ENCODE peak calls at places on chromosome 14, in five cellular contexts. G is Panc1, X is WTC11, W is neural crest cell, J is AG04450. O is an unnamed sample.

GRCh38 chr14:67710209-67710608 is 8.5 kb downstream of the RDH12 start:
- DNase-seq in X (no peak), J (no peak), G (no peak), W (no peak), O (peak; percentile 16)

GRCh38 chr14:79602023-79602422 is 609.3 kb downstream of the DIO2 start:
- DNase-seq in X (no peak), W (no peak), J (no peak), G (no peak), O (no peak)

GRCh38 chr14:68795602-68796417 is 2.9 kb upstream of the ZFP36L1 start:
- DNase-seq in G (no peak), J (no peak), W (no peak), X (peak; percentile 88), O (peak; percentile 90)

GRCh38 chr14:81831128-81831815 is 297.6 kb upstream of the SEL1L start:
- DNase-seq in X (no peak), W (no peak), G (no peak), J (no peak), O (no peak)

GRCh38 chr14:36663404-36664321 is 2.0 kb downstream of the PAX9 start:
- DNase-seq in X (peak; percentile 66), J (no peak), G (no peak), W (no peak), O (no peak)

GRCh38 chr14:31964490-31964889 is 112.6 kb upstream of the ARHGAP5 start:
- DNase-seq in X (no peak), G (no peak), J (no peak), W (no peak), O (no peak)

GRCh38 chr14:68794856-68795601 is 2.2 kb upstream of the ZFP36L1 start:
- DNase-seq in X (peak; percentile 64), W (no peak), J (peak; percentile 87), G (no peak), O (peak; percentile 67)

GRCh38 chr14:31880935-31881334 is 196.2 kb upstream of the ARHGAP5 start:
- DNase-seq in J (peak; percentile 71), W (no peak), X (no peak), G (no peak), O (peak; percentile 27)

GRCh38 chr14:29108908-29109307 is 342.3 kb downstream of the FOXG1 start:
- DNase-seq in W (no peak), J (no peak), X (no peak), G (no peak), O (no peak)

GRCh38 chr14:70069186-70069585 is 119.6 kb downstream of the SLC8A3 start:
- DNase-seq in W (no peak), X (no peak), G (no peak), J (no peak), O (peak; percentile 43)

GRCh38 chr14:32657081-32657480 is 281.6 kb upstream of the NPAS3 start:
- DNase-seq in X (no peak), W (no peak), J (peak; percentile 55), G (no peak), O (no peak)

GRCh38 chr14:61557262-61557661 is 138.1 kb upstream of the HIF1A start:
- DNase-seq in W (no peak), J (no peak), X (no peak), G (no peak), O (no peak)

GRCh38 chr14:34111933-34112332 is 161.1 kb upstream of the EGLN3 start:
- DNase-seq in X (no peak), W (no peak), J (no peak), G (no peak), O (no peak)

GRCh38 chr14:75492832-75493579 is 29.3 kb upstream of the BATF start:
- DNase-seq in G (no peak), W (no peak), X (no peak), J (no peak), O (peak; percentile 16)

GRCh38 chr14:53542692-53543091 is 389.6 kb upstream of the DDHD1 start:
- DNase-seq in G (no peak), J (no peak), W (no peak), X (no peak), O (no peak)

GRCh38 chr14:48936352-48936751 is 649.8 kb downstream of the RPS29 start:
- DNase-seq in G (no peak), W (no peak), J (no peak), X (no peak), O (no peak)

GRCh38 chr14:64880382-64881121 is 845 bp upstream of the SPTB start:
- DNase-seq in G (no peak), W (peak; percentile 34), X (peak; percentile 77), J (no peak), O (peak; percentile 70)

GRCh38 chr14:88798161-88798560 is 5.4 kb upstream of the EML5 start:
- DNase-seq in G (no peak), X (no peak), J (no peak), W (no peak), O (no peak)

GRCh38 chr14:22024117-22024516 is 350.5 kb upstream of the OR4E1 start:
- DNase-seq in X (no peak), W (no peak), G (no peak), J (no peak), O (no peak)

GRCh38 chr14:75978249-75978731 is 3.5 kb downstream of the TGFB3 start:
- DNase-seq in G (no peak), X (no peak), W (no peak), J (no peak), O (no peak)

GRCh38 chr14:21990116-21990515 is 316.5 kb upstream of the OR4E1 start:
- DNase-seq in X (no peak), J (no peak), W (no peak), G (no peak), O (no peak)

GRCh38 chr14:64663174-64663573 is 41.0 kb upstream of the PLEKHG3 start:
- DNase-seq in G (no peak), J (no peak), W (no peak), X (no peak), O (no peak)

GRCh38 chr14:91380610-91381371 is 36.8 kb downstream of the CCDC88C start:
- DNase-seq in X (no peak), J (no peak), W (no peak), G (no peak), O (no peak)

GRCh38 chr14:63290741-63291286 is 27.9 kb downstream of the GPHB5 start:
- DNase-seq in J (no peak), X (no peak), G (no peak), W (no peak), O (no peak)